ENCODE peak calls at places on chromosomes 4 and X, in four cellular contexts. A is SJCRH30; G is CD8-positive, alpha-beta T cell; F is pancreas. D is an unnamed sample. For H3K36me3, the result is how much of the 10 kb centered on the place peaks cover.

GRCh38 chr4:7132730-7133582 is 59.4 kb upstream of the SORCS2 start:
- DNase-seq in A (no peak), G (no peak), F (no peak), D (no peak)

GRCh38 chr4:40562681-40563080 is 67.0 kb downstream of the RBM47 start:
- DNase-seq in G (no peak), A (no peak), F (no peak), D (no peak)

GRCh38 chr4:12645732-12646131 is 838.4 kb downstream of the RAB28 start:
- DNase-seq in F (no peak), A (no peak), G (no peak), D (no peak)

GRCh38 chr4:81807927-81808672 is 336.4 kb upstream of the RASGEF1B start:
- DNase-seq in A (no peak), F (no peak), G (no peak), D (no peak)

GRCh38 chr4:124095596-124095995 is 616.9 kb downstream of the ANKRD50 start:
- DNase-seq in F (no peak), G (no peak), A (no peak), D (no peak)

GRCh38 chr4:140876597-140877364 is 120.6 kb upstream of the TBC1D9 start:
- DNase-seq in A (no peak), G (no peak), F (no peak), D (no peak)

GRCh38 chr4:123096038-123096437 is 173.6 kb upstream of the NUDT6 start:
- DNase-seq in G (no peak), F (no peak), A (no peak), D (no peak)

GRCh38 chr4:130747842-130748241 is 1651.9 kb downstream of the C4orf33 start:
- DNase-seq in F (no peak), A (no peak), G (no peak), D (no peak)

GRCh38 chr4:140130677-140131076 is 23.3 kb downstream of the MAML3 start:
- DNase-seq in F (no peak), G (no peak), A (no peak), D (no peak)

GRCh38 chrX:55340896-55341433 is 76.2 kb upstream of the PAGE3 start:
- DNase-seq in G (no peak), A (no peak), F (no peak), D (no peak)

GRCh38 chr4:160091631-160092030 is 988.8 kb downstream of the RAPGEF2 start:
- DNase-seq in G (no peak), A (no peak), F (no peak), D (no peak)

GRCh38 chr4:13860126-13860525 is 232.6 kb upstream of the BOD1L1 start:
- DNase-seq in F (no peak), A (no peak), G (no peak), D (no peak)

GRCh38 chr4:7403001-7403400 is 31.7 kb downstream of the PSAPL1 start:
- DNase-seq in F (no peak), A (no peak), G (no peak), D (no peak)

GRCh38 chr4:28007693-28008092 is 1147.1 kb downstream of the STIM2 start:
- DNase-seq in A (no peak), G (no peak), F (no peak), D (no peak)

GRCh38 chr4:183396187-183396738 is 48.2 kb upstream of the CDKN2AIP start:
- DNase-seq in A (no peak), F (no peak), G (no peak), D (no peak)

GRCh38 chrX:101415180-101416130 is 7.4 kb downstream of the HNRNPH2 start:
- DNase-seq in F (peak), G (no peak), A (peak), D (peak)

GRCh38 chr4:7226993-7227392 is 34.7 kb downstream of the SORCS2 start:
- DNase-seq in A (no peak), F (no peak), G (no peak), D (no peak)

GRCh38 chr4:115453416-115453815 is 340.0 kb upstream of the NDST4 start:
- DNase-seq in F (no peak), A (no peak), G (no peak), D (no peak)

GRCh38 chr4:1711055-1711905 is 839 bp downstream of the SLBP start:
- DNase-seq in A (peak), F (peak), G (no peak), D (peak)

GRCh38 chr4:144709159-144709558 is 63.2 kb downstream of the HHIP start:
- DNase-seq in G (no peak), A (no peak), F (no peak), D (no peak)

GRCh38 chr4:128282516-128282915 is 5.1 kb downstream of the PGRMC2 start:
- DNase-seq in A (no peak), F (no peak), G (no peak), D (no peak)
- H3K36me3 ChIP-seq in A (under half), F (under half), G (under half), D (under half)

GRCh38 chr4:3179126-3179706 is 69.7 kb upstream of the MSANTD1 start:
- DNase-seq in F (peak), G (no peak), A (no peak), D (no peak)
- H3K36me3 ChIP-seq in F (under half), G (under half), A (under half), D (half or more)

GRCh38 chrX:154365052-154365600 is 9.3 kb downstream of the FLNA start:
- DNase-seq in G (no peak), A (no peak), F (no peak), D (no peak)
- H3K36me3 ChIP-seq in G (half or more), A (under half), F (under half), D (half or more)

DNA sequence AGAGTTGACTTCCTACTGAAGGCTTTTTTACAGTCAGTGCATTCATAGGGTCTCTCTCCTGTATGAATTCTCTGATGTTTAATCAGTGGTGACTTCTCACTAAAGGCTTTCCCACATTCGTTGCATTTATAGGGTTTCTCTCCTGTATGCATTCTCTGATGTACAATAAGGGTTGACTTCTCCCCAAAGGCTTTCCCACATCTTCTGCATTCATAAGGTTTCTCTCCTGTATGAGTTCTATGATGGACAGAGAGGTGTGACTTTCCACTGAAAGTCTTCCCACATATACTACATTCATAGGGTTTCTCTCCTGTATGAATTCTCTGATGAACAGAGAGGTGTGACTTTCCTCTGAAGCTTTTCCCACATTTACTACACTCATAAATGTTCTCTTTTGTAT is 45.2 kb downstream of the ZNF674 start:
- DNase-seq in G (no peak), F (no peak), A (no peak), D (no peak)
- H3K36me3 ChIP-seq in G (under half), F (under half), A (under half), D (under half)